ENCODE peak calls at places on chromosomes 4 and X, in nine cellular contexts. J, P, E, I, Q, Y, R, F and W are unnamed samples.

GRCh38 chr4:87038837-87039715 is 104.3 kb downstream of the AFF1 start:
- DNase-seq in Y (peak), Q (no peak), J (peak), I (peak), P (no peak), R (no peak), F (peak), E (peak), W (peak)

GRCh38 chrX:93419642-93420041 is 253.7 kb downstream of the NAP1L3 start:
- DNase-seq in E (no peak), Y (no peak), I (no peak), R (no peak), J (no peak), Q (no peak), F (no peak), P (no peak), W (no peak)

GRCh38 chr4:5423670-5424069 is 284.7 kb downstream of the EVC2 start:
- DNase-seq in E (no peak), I (no peak), J (no peak), F (no peak), Y (no peak), R (no peak), P (no peak), Q (no peak), W (no peak)

GRCh38 chrX:30308263-30309138 is 689 bp downstream of the NR0B1 start:
- DNase-seq in E (no peak), Q (no peak), R (no peak), F (no peak), J (peak), I (no peak), Y (peak), P (no peak), W (no peak)

GRCh38 chrX:116010939-116011338 is 159.6 kb upstream of the AGTR2 start:
- DNase-seq in F (no peak), J (no peak), Y (no peak), Q (no peak), I (no peak), R (no peak), P (no peak), E (no peak), W (no peak)

GRCh38 chrX:131332331-131332730 is 43.2 kb upstream of the IGSF1 start:
- DNase-seq in F (no peak), Y (no peak), P (no peak), I (no peak), R (no peak), E (no peak), J (no peak), Q (no peak), W (no peak)

GRCh38 chrX:66633541-66633940 is 5.3 kb downstream of the EDA2R start:
- DNase-seq in E (peak), P (no peak), Y (peak), F (peak), Q (no peak), R (no peak), I (no peak), J (peak), W (no peak)

GRCh38 chrX:74535211-74535621 is 79.2 kb downstream of the RLIM start:
- DNase-seq in I (no peak), R (no peak), F (peak), P (no peak), E (no peak), Y (peak), J (peak), Q (no peak), W (no peak)

GRCh38 chr4:153520871-153521329 is 54.7 kb downstream of the TMEM131L start:
- DNase-seq in R (no peak), Q (no peak), I (no peak), P (no peak), Y (no peak), J (no peak), E (no peak), F (no peak), W (no peak)

GRCh38 chr4:7625073-7625472 is 190.3 kb upstream of the PSAPL1 start:
- DNase-seq in F (peak), I (peak), E (no peak), R (no peak), J (no peak), P (no peak), Q (no peak), Y (peak), W (no peak)

GRCh38 chr4:163165217-163166017 is 1.3 kb downstream of the NAF1 start:
- DNase-seq in P (no peak), I (no peak), F (peak), Y (peak), R (no peak), E (no peak), Q (no peak), J (peak), W (no peak)

GRCh38 chr4:123248260-123248659 is 148.3 kb upstream of the SPRY1 start:
- DNase-seq in F (peak), P (no peak), J (peak), Y (peak), Q (no peak), R (no peak), I (no peak), E (no peak), W (no peak)

GRCh38 chrX:151391722-151392121 is 5.3 kb upstream of the VMA21 start:
- DNase-seq in I (no peak), F (no peak), Y (no peak), R (no peak), P (no peak), Q (no peak), E (no peak), J (no peak), W (no peak)

GRCh38 chr4:140131663-140132229 is 22.2 kb downstream of the MAML3 start:
- DNase-seq in R (no peak), Y (no peak), I (no peak), Q (no peak), P (no peak), J (no peak), F (no peak), E (no peak), W (no peak)

GRCh38 chr4:6591305-6591704 is 16.3 kb downstream of the MAN2B2 start:
- DNase-seq in I (no peak), J (no peak), P (no peak), E (no peak), F (no peak), Q (no peak), Y (no peak), R (no peak), W (no peak)

GRCh38 chr4:149987330-149987751 is 90.9 kb upstream of the DCLK2 start:
- DNase-seq in P (no peak), F (peak), R (no peak), J (peak), I (no peak), E (peak), Y (peak), Q (no peak), W (no peak)

GRCh38 chr4:106062452-106062875 is 167.2 kb downstream of the NPNT start:
- DNase-seq in R (no peak), Y (peak), Q (no peak), I (peak), P (no peak), F (peak), E (peak), J (peak), W (no peak)

GRCh38 chr4:116016201-116016600 is 902.8 kb upstream of the NDST4 start:
- DNase-seq in Y (peak), I (no peak), E (peak), R (no peak), F (peak), Q (no peak), J (peak), P (no peak), W (no peak)

GRCh38 chr4:120452006-120452405 is 385.4 kb upstream of the MAD2L1 start:
- DNase-seq in E (no peak), R (no peak), F (no peak), Y (peak), P (no peak), Q (no peak), I (no peak), J (no peak), W (no peak)

GRCh38 chr4:137519406-137519805 is 12.9 kb downstream of the PCDH18 start:
- DNase-seq in E (peak), F (peak), Q (no peak), J (peak), P (no peak), I (peak), R (no peak), Y (peak), W (no peak)

GRCh38 chr4:3527914-3528876 is 4.0 kb downstream of the LRPAP1 start:
- DNase-seq in R (no peak), Y (no peak), F (no peak), J (no peak), Q (no peak), P (no peak), I (no peak), E (no peak), W (no peak)

GRCh38 chr4:15910150-15910945 is 28.2 kb downstream of the FGFBP1 start:
- DNase-seq in Y (no peak), P (no peak), E (no peak), J (no peak), Q (no peak), F (no peak), R (no peak), I (no peak), W (no peak)